ENCODE peak calls at places on chromosome 13, in eight cellular contexts. P is fibroblast of lung, Q is breast epithelium, S is NT2/D1, B is foreskin keratinocyte, X is ovary, N is PC-9, T is uterus. W is an unnamed sample. For H3K27me3, the result is how much of the 10 kb centered on the place peaks cover.

GRCh38 chr13:49466240-49466914 is 22.3 kb downstream of the SETDB2 start:
- DNase-seq in Q (no peak), P (no peak), T (no peak), S (no peak), X (no peak), B (no peak), N (no peak), W (no peak)

GRCh38 chr13:32893176-32893575 is 123.0 kb upstream of the KL start:
- DNase-seq in N (no peak), S (no peak), X (no peak), B (no peak), T (no peak), Q (no peak), P (no peak), W (no peak)

GRCh38 chr13:113058988-113059850 is 46.4 kb upstream of the F7 start:
- DNase-seq in P (no peak), T (no peak), N (no peak), X (no peak), S (no peak), B (no peak), Q (no peak), W (peak)

GRCh38 chr13:83634601-83635000 is 247.7 kb downstream of the SLITRK1 start:
- DNase-seq in S (no peak), Q (no peak), P (no peak), T (no peak), B (no peak), X (no peak), N (no peak), W (no peak)

GRCh38 chr13:113567681-113568080 is 16.9 kb upstream of the TFDP1 start:
- DNase-seq in B (no peak), Q (peak), T (no peak), N (no peak), X (no peak), S (no peak), P (no peak), W (no peak)

GRCh38 chr13:50467156-50467814 is 376.2 kb downstream of the DLEU7 start:
- DNase-seq in X (no peak), T (no peak), N (no peak), S (no peak), B (no peak), P (no peak), Q (no peak), W (no peak)

GRCh38 chr13:88464851-88465250 is 793.7 kb downstream of the SLITRK5 start:
- DNase-seq in Q (no peak), B (no peak), T (no peak), S (no peak), X (no peak), P (no peak), N (no peak), W (no peak)

GRCh38 chr13:76854894-76855293 is 31.3 kb downstream of the KCTD12 start:
- DNase-seq in N (no peak), B (peak), Q (no peak), P (peak), S (no peak), T (no peak), X (no peak), W (no peak)

GRCh38 chr13:45873491-45874360 is 22.2 kb upstream of the SIAH3 start:
- DNase-seq in X (no peak), Q (no peak), N (peak), S (peak), T (no peak), B (no peak), P (no peak), W (no peak)

GRCh38 chr13:105918842-105919741 is 616.4 kb downstream of the EFNB2 start:
- DNase-seq in Q (no peak), S (peak), P (peak), N (peak), X (no peak), T (no peak), B (peak), W (no peak)

GRCh38 chr13:22937241-22937640 is 243.5 kb upstream of the SGCG start:
- DNase-seq in X (no peak), S (no peak), Q (no peak), B (no peak), T (no peak), P (no peak), N (no peak), W (no peak)

GRCh38 chr13:77521194-77521593 is 14.3 kb upstream of the SCEL start:
- DNase-seq in Q (no peak), N (peak), P (no peak), X (no peak), B (no peak), T (no peak), S (no peak), W (no peak)

GRCh38 chr13:48160879-48161278 is 66.0 kb upstream of the MED4 start:
- DNase-seq in Q (no peak), P (no peak), S (no peak), T (no peak), X (no peak), B (no peak), N (no peak), W (no peak)

GRCh38 chr13:70253834-70254233 is 145.6 kb upstream of the KLHL1 start:
- DNase-seq in Q (no peak), T (no peak), N (no peak), S (no peak), P (peak), B (peak), X (no peak), W (no peak)

GRCh38 chr13:108269601-108270328 is at the start of gene TNFSF13B:
- DNase-seq in T (no peak), Q (no peak), S (no peak), B (no peak), X (peak), P (peak), N (peak), W (no peak)

GRCh38 chr13:74080762-74081161 is 53.4 kb downstream of the KLF12 start:
- DNase-seq in S (no peak), Q (no peak), B (no peak), T (no peak), P (no peak), N (no peak), X (no peak), W (no peak)

GRCh38 chr13:35016362-35017148 is 74.5 kb downstream of the NBEA start:
- DNase-seq in Q (no peak), S (no peak), P (no peak), B (no peak), X (no peak), T (no peak), N (no peak), W (no peak)

GRCh38 chr13:23723463-23723862 is 153.3 kb downstream of the TNFRSF19 start:
- DNase-seq in P (peak), Q (no peak), N (no peak), T (peak), X (no peak), B (no peak), S (no peak), W (no peak)

GRCh38 chr13:39159393-39159792 is 121.1 kb downstream of the NHLRC3 start:
- DNase-seq in P (no peak), S (no peak), T (no peak), N (no peak), B (no peak), Q (no peak), X (no peak), W (no peak)

GRCh38 chr13:91595677-91596076 is 197.3 kb downstream of the GPC5 start:
- DNase-seq in S (no peak), N (no peak), Q (no peak), P (no peak), T (no peak), B (no peak), X (no peak), W (no peak)

GRCh38 chr13:45865414-45865813 is 13.9 kb upstream of the SIAH3 start:
- DNase-seq in P (no peak), B (no peak), Q (no peak), X (no peak), T (no peak), N (no peak), S (no peak), W (no peak)

GRCh38 chr13:76677047-76677446 is 209.2 kb downstream of the KCTD12 start:
- DNase-seq in X (no peak), N (no peak), S (no peak), Q (no peak), P (peak), B (no peak), T (no peak), W (no peak)

DNA sequence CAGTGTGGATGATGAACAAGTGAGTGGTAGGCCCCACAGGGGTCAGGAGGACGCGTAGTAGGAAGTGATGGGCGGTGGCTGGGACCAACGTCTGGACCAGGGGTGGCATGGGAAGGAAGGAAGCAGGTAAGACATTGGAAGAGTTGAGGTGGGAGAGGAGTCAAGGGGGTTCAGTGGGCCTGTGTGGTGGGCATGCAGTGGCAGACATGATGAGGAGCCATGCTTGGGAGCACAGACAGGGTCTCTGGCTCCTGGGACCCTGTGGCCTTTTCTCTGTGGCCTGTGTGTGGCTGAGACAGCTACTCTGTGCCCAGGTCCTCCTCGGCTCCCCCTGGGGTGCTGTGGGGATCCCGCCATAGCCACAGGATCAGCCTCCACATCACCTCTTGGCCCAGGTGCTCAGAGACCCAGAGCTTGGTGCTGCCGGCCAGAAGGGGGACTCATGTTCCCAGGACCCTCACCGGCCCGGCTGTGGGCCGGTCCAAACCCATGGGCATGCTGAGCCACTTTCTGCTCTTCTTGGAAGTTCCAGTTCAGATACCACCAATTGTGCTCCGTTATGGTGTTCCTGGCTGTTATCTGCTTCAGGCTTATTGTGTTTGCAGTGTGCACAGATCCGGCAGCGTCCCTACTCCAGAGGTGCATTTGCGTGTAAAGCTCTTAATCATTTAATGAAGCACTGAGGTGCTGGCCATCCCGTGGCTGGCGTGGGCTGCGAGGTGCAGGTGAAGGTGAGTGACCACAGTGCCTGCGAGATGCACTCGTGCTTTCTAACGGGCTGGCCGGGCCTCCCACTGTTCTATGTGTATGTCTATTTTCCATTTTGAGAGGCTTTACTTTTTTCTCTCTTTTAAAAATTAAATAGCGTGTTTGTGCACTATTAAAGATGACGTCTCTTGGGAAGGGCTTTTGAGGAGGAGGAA is 147.9 kb downstream of the TEX29 start:
- DNase-seq in T (no peak), S (no peak), B (no peak), N (no peak), P (no peak), Q (no peak), X (no peak), W (peak)
- H3K27me3 ChIP-seq in T (under half), S (under half), B (under half), N (half or more), P (under half), Q (under half), X (under half), W (under half)

DNA sequence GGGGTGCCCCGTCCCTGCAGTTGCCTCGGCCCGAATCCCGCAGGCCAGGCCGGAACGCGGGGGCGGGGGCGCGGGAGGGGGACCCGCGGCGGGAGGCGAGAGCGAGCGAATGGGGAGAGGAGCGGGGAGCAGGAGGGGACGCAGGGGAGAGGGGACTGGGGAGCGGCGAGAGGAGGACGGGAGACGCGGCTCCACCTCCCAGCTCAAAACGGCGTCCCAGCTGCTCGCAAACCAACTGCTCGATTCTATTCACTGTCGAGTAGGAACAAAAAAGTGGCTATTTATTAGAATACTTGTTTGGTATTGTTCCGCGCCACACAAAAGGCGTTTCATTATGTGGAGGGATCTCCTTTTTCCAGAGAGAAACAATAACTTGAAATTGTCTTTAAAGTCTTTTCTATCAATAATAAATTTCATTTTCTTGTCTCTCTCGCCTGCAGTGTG is 10.6 kb upstream of the SOX1 start:
- DNase-seq in T (no peak), B (no peak), S (no peak), X (no peak), P (no peak), Q (no peak), N (no peak), W (no peak)
- H3K27me3 ChIP-seq in T (under half), B (half or more), S (half or more), X (under half), P (under half), Q (under half), N (half or more), W (half or more)

GRCh38 chr13:27913116-27913515 is 6.7 kb upstream of the PDX1 start:
- DNase-seq in Q (no peak), B (no peak), N (no peak), S (no peak), T (no peak), X (no peak), P (no peak), W (no peak)
- H3K27me3 ChIP-seq in Q (under half), B (half or more), N (under half), S (half or more), T (under half), X (under half), P (under half), W (half or more)

GRCh38 chr13:100808330-100808729 is 133.7 kb upstream of the TMTC4 start:
- DNase-seq in S (no peak), N (no peak), B (no peak), Q (no peak), X (no peak), T (no peak), P (no peak), W (no peak)

GRCh38 chr13:100810991-100811390 is 136.4 kb upstream of the TMTC4 start:
- DNase-seq in Q (no peak), S (no peak), N (no peak), B (no peak), X (no peak), P (no peak), T (no peak), W (no peak)

GRCh38 chr13:100811431-100811830 is 136.8 kb upstream of the TMTC4 start:
- DNase-seq in N (no peak), T (no peak), P (no peak), X (no peak), Q (no peak), B (no peak), S (no peak), W (no peak)

GRCh38 chr13:100808848-100809247 is 134.3 kb upstream of the TMTC4 start:
- DNase-seq in B (no peak), T (no peak), P (no peak), X (no peak), S (no peak), N (no peak), Q (no peak), W (no peak)

DNA sequence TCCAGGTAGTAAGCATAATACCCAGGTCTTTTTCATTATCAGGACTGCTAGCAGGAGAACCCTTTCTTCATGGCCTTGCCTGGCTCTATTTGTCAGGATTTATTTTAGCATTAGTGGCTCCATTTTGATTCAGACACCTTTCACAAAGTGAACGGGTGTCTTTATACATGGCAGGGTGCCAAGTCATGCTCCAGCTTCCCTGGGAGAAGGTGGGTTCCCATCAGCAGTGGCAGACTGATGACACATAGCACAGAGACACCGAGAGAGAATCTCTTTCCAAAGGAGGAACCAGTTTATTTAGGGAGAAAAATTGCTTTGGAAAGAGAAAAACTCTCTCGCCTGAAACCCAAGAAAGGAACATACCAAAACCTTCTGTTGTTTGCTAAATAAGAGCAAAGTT is 135.3 kb upstream of the TMTC4 start:
- DNase-seq in T (no peak), P (no peak), S (no peak), B (no peak), Q (no peak), N (no peak), X (no peak), W (no peak)
- H3K27me3 ChIP-seq in T (under half), P (under half), S (under half), B (under half), Q (under half), N (half or more), X (under half), W (under half)

GRCh38 chr13:109592776-109593175 is 193.6 kb downstream of the IRS2 start:
- DNase-seq in B (no peak), P (no peak), S (no peak), Q (no peak), X (no peak), T (no peak), N (no peak), W (no peak)

GRCh38 chr13:109584844-109585361 is 201.5 kb downstream of the IRS2 start:
- DNase-seq in P (no peak), B (no peak), N (no peak), T (no peak), S (no peak), X (no peak), Q (no peak), W (no peak)

GRCh38 chr13:109586509-109587346 is 199.7 kb downstream of the IRS2 start:
- DNase-seq in X (no peak), P (no peak), S (no peak), Q (no peak), B (no peak), N (peak), T (no peak), W (no peak)

GRCh38 chr13:109593230-109593629 is 193.2 kb downstream of the IRS2 start:
- DNase-seq in B (no peak), P (no peak), N (no peak), T (no peak), X (no peak), S (no peak), Q (no peak), W (no peak)

GRCh38 chr13:109587689-109588088 is 198.7 kb downstream of the IRS2 start:
- DNase-seq in N (no peak), T (no peak), B (no peak), X (no peak), S (no peak), P (no peak), Q (no peak), W (no peak)
- H3K27me3 ChIP-seq in N (under half), T (under half), B (under half), X (under half), S (under half), P (under half), Q (under half), W (under half)